ENCODE peak calls at places on chromosomes 12 and 14, in five cellular contexts. Z is gastroesophageal sphincter; H is CD8-positive, alpha-beta T cell; L is left ventricle myocardium superior; Q is activated CD8-positive, alpha-beta memory T cell treated with anti-CD3 and anti-CD28 coated beads, Interleukin-2, amount 10 ng/mL, durations not matched to agents 7 days and 5 days. F is an unnamed sample.

GRCh38 chr12:121494093-121494787 is 86.6 kb downstream of the KDM2B start:
- ATAC-seq in Z (no peak), H (peak), L (peak), Q (peak), F (peak)

GRCh38 chr12:104669851-104670337 is 213.1 kb downstream of the CHST11 start:
- ATAC-seq in Z (no peak), H (peak), L (peak), Q (peak), F (peak)

GRCh38 chr12:40622246-40622838 is 69.9 kb upstream of the CNTN1 start:
- ATAC-seq in Z (peak), H (no peak), L (no peak), Q (no peak), F (no peak)

GRCh38 chr12:129903092-129903945 is 506 bp downstream of the TMEM132D start:
- ATAC-seq in Z (no peak), H (no peak), L (no peak), Q (no peak), F (no peak)

GRCh38 chr12:24835377-24835776 is 113.5 kb downstream of the BCAT1 start:
- ATAC-seq in Z (no peak), H (no peak), L (no peak), Q (no peak), F (no peak)

GRCh38 chr12:128069359-128069997 is 197.5 kb upstream of the TMEM132C start:
- ATAC-seq in Z (no peak), H (no peak), L (no peak), Q (no peak), F (peak)

GRCh38 chr12:56020437-56021189 is at the start of gene IKZF4:
- ATAC-seq in Z (peak), H (no peak), L (peak), Q (peak), F (peak)

GRCh38 chr12:120159509-120160237 is 34.8 kb downstream of the GCN1 start:
- ATAC-seq in Z (peak), H (no peak), L (peak), Q (no peak), F (no peak)

GRCh38 chr12:108753969-108754368 is 22.7 kb upstream of the CORO1C start:
- ATAC-seq in Z (no peak), H (no peak), L (no peak), Q (no peak), F (no peak)

GRCh38 chr14:101857226-101857625 is 95.7 kb downstream of the PPP2R5C start:
- ATAC-seq in Z (no peak), H (no peak), L (no peak), Q (no peak), F (no peak)

GRCh38 chr12:91681751-91682150 is 463.9 kb downstream of the BTG1 start:
- ATAC-seq in Z (no peak), H (no peak), L (no peak), Q (no peak), F (no peak)

GRCh38 chr12:100913872-100914600 is 119.5 kb downstream of the ANO4 start:
- ATAC-seq in Z (peak), H (no peak), L (no peak), Q (no peak), F (no peak)

GRCh38 chr12:79769189-79769859 is 78.6 kb upstream of the PAWR start:
- ATAC-seq in Z (peak), H (no peak), L (peak), Q (no peak), F (no peak)

GRCh38 chr12:104689630-104690029 is 232.9 kb downstream of the CHST11 start:
- ATAC-seq in Z (no peak), H (no peak), L (peak), Q (no peak), F (no peak)

GRCh38 chr12:116885496-116885895 is 4.3 kb upstream of the HRK start:
- ATAC-seq in Z (no peak), H (no peak), L (no peak), Q (no peak), F (no peak)

GRCh38 chr12:11693068-11693467 is 43.6 kb downstream of the ETV6 start:
- ATAC-seq in Z (peak), H (no peak), L (no peak), Q (no peak), F (no peak)

GRCh38 chr12:5567021-5567744 is 135.3 kb downstream of the NTF3 start:
- ATAC-seq in Z (no peak), H (no peak), L (peak), Q (no peak), F (no peak)

GRCh38 chr12:131613678-131614077 is 97.2 kb upstream of the SFSWAP start:
- ATAC-seq in Z (no peak), H (no peak), L (no peak), Q (no peak), F (no peak)

GRCh38 chr14:50530358-50530757 is 2.0 kb downstream of the MAP4K5 start:
- ATAC-seq in Z (no peak), H (no peak), L (no peak), Q (no peak), F (no peak)

GRCh38 chr14:90624732-90625444 is 191.3 kb downstream of the TTC7B start:
- ATAC-seq in Z (no peak), H (no peak), L (no peak), Q (no peak), F (no peak)

GRCh38 chr12:63276537-63277365 is 125.8 kb upstream of the AVPR1A start:
- ATAC-seq in Z (no peak), H (no peak), L (no peak), Q (no peak), F (no peak)